ENCODE peak calls at places on chromosomes 11 and 22, in four cellular contexts. L is non-pigmented ciliary epithelial cell, R is GM04504, S is NCI-H1105 treated with DMSO at 0.1 percent for 48 hours. K is an unnamed sample.

GRCh38 chr22:30195245-30196140 is 51.1 kb downstream of the LIF start:
- DNase-seq in L (no peak), R (no peak), S (no peak), K (no peak)

GRCh38 chr11:128409476-128409875 is 177.9 kb downstream of the ETS1 start:
- DNase-seq in L (peak), R (no peak), S (no peak), K (no peak)

GRCh38 chr11:38751421-38751820 is 2153.4 kb upstream of the RAG2 start:
- DNase-seq in L (no peak), R (no peak), S (no peak), K (no peak)

GRCh38 chr11:81915045-81915444 is 818.6 kb downstream of the FAM181B start:
- DNase-seq in L (no peak), R (no peak), S (peak), K (no peak)

GRCh38 chr11:2088746-2089535 is 50.2 kb downstream of the IGF2 start:
- DNase-seq in L (no peak), R (no peak), S (no peak), K (no peak)

GRCh38 chr22:31532060-31532459 is 35.7 kb downstream of the SFI1 start:
- DNase-seq in L (no peak), R (no peak), S (no peak), K (no peak)

GRCh38 chr11:68271023-68271780 is 571 bp downstream of the C11orf24 start:
- DNase-seq in L (peak), R (no peak), S (peak), K (peak)

GRCh38 chr11:1939006-1939626 is 8.0 kb upstream of the MRPL23 start:
- DNase-seq in L (no peak), R (no peak), S (no peak), K (peak)

GRCh38 chr11:129023968-129024676 is 81.5 kb upstream of the TP53AIP1 start:
- DNase-seq in L (no peak), R (no peak), S (no peak), K (no peak)

GRCh38 chr11:110295487-110296225 is 758 bp downstream of the RDX start:
- DNase-seq in L (no peak), R (no peak), S (peak), K (peak)